ENCODE peak calls at places on chromosomes 11 and 22, in six cellular contexts. One of them, this sample, is unnamed.
A peak's percentile ranks its signal among the peaks of the same experiment; 100 is the strongest.

GRCh38 chr11:37788141-37788877 is 1190.3 kb upstream of the RAG2 start:
- DNase-seq in upper lobe of left lung: no peak
- DNase-seq in A549: peak; percentile 1
- DNase-seq in tibial nerve: no peak
- DNase-seq in H1: no peak
- DNase-seq in ovary: no peak
- DNase-seq in this sample: no peak

GRCh38 chr11:100878474-100878873 is 191.4 kb downstream of the ARHGAP42 start:
- DNase-seq in upper lobe of left lung: no peak
- DNase-seq in A549: no peak
- DNase-seq in tibial nerve: no peak
- DNase-seq in H1: no peak
- DNase-seq in ovary: no peak
- DNase-seq in this sample: no peak

GRCh38 chr11:9893474-9893873 is 229.6 kb downstream of the SWAP70 start:
- DNase-seq in upper lobe of left lung: no peak
- DNase-seq in A549: no peak
- DNase-seq in tibial nerve: no peak
- DNase-seq in H1: no peak
- DNase-seq in ovary: no peak
- DNase-seq in this sample: no peak

GRCh38 chr22:28711820-28712777 is 29.5 kb downstream of the CHEK2 start:
- DNase-seq in upper lobe of left lung: no peak
- DNase-seq in A549: peak; percentile 91
- DNase-seq in tibial nerve: peak; percentile 29
- DNase-seq in H1: no peak
- DNase-seq in ovary: no peak
- DNase-seq in this sample: no peak

GRCh38 chr11:62922189-62922589 is 1.0 kb upstream of the CHRM1 start:
- DNase-seq in upper lobe of left lung: no peak
- DNase-seq in A549: no peak
- DNase-seq in tibial nerve: no peak
- DNase-seq in H1: no peak
- DNase-seq in ovary: no peak
- DNase-seq in this sample: no peak

GRCh38 chr11:69881467-69882269 is 62.5 kb upstream of the FGF3 start:
- DNase-seq in upper lobe of left lung: no peak
- DNase-seq in A549: no peak
- DNase-seq in tibial nerve: no peak
- DNase-seq in H1: no peak
- DNase-seq in ovary: no peak
- DNase-seq in this sample: no peak

GRCh38 chr22:40010752-40011145 is 16.0 kb downstream of the FAM83F start:
- DNase-seq in upper lobe of left lung: no peak
- DNase-seq in A549: no peak
- DNase-seq in tibial nerve: no peak
- DNase-seq in H1: no peak
- DNase-seq in ovary: no peak
- DNase-seq in this sample: no peak

GRCh38 chr22:46674906-46675305 is 54.7 kb downstream of the GRAMD4 start:
- DNase-seq in upper lobe of left lung: no peak
- DNase-seq in A549: no peak
- DNase-seq in tibial nerve: no peak
- DNase-seq in H1: no peak
- DNase-seq in ovary: no peak
- DNase-seq in this sample: no peak

GRCh38 chr11:66843776-66844495 is 695 bp downstream of the RCE1 start:
- DNase-seq in upper lobe of left lung: no peak
- DNase-seq in A549: no peak
- DNase-seq in tibial nerve: no peak
- DNase-seq in H1: no peak
- DNase-seq in ovary: no peak
- DNase-seq in this sample: no peak

GRCh38 chr11:61783717-61784505 is 8.5 kb downstream of the TMEM258 start:
- DNase-seq in upper lobe of left lung: no peak
- DNase-seq in A549: no peak
- DNase-seq in tibial nerve: no peak
- DNase-seq in H1: no peak
- DNase-seq in ovary: no peak
- DNase-seq in this sample: no peak

GRCh38 chr11:126790550-126790981 is 210.0 kb downstream of the KIRREL3 start:
- DNase-seq in upper lobe of left lung: no peak
- DNase-seq in A549: peak; percentile 63
- DNase-seq in tibial nerve: no peak
- DNase-seq in H1: peak; percentile 44
- DNase-seq in ovary: no peak
- DNase-seq in this sample: no peak

GRCh38 chr22:19879996-19880785 is 25.5 kb upstream of the GNB1L start:
- DNase-seq in upper lobe of left lung: no peak
- DNase-seq in A549: no peak
- DNase-seq in tibial nerve: no peak
- DNase-seq in H1: no peak
- DNase-seq in ovary: peak; percentile 14
- DNase-seq in this sample: no peak

GRCh38 chr22:29780781-29781676 is 13.9 kb downstream of the UQCR10 start:
- DNase-seq in upper lobe of left lung: no peak
- DNase-seq in A549: no peak
- DNase-seq in tibial nerve: no peak
- DNase-seq in H1: no peak
- DNase-seq in ovary: no peak
- DNase-seq in this sample: no peak

GRCh38 chr22:34812631-34813030 is 253.3 kb upstream of the ISX start:
- DNase-seq in upper lobe of left lung: no peak
- DNase-seq in A549: no peak
- DNase-seq in tibial nerve: no peak
- DNase-seq in H1: no peak
- DNase-seq in ovary: no peak
- DNase-seq in this sample: no peak
- TF ChIP-seq EP300 in upper lobe of left lung: no peak
- TF ChIP-seq EP300 in A549: no peak
- TF ChIP-seq EP300 in tibial nerve: no peak
- TF ChIP-seq EP300 in H1: no peak
- TF ChIP-seq EP300 in ovary: no peak
- TF ChIP-seq EP300 in this sample: no peak

GRCh38 chr11:59770324-59770723 is 15.1 kb downstream of the STX3 start:
- DNase-seq in upper lobe of left lung: no peak
- DNase-seq in A549: no peak
- DNase-seq in tibial nerve: no peak
- DNase-seq in H1: no peak
- DNase-seq in ovary: no peak
- DNase-seq in this sample: no peak
- TF ChIP-seq EP300 in upper lobe of left lung: no peak
- TF ChIP-seq EP300 in A549: no peak
- TF ChIP-seq EP300 in tibial nerve: no peak
- TF ChIP-seq EP300 in H1: no peak
- TF ChIP-seq EP300 in ovary: no peak
- TF ChIP-seq EP300 in this sample: no peak

GRCh38 chr11:133639408-133639807 is 107.1 kb upstream of the OPCML start:
- DNase-seq in upper lobe of left lung: no peak
- DNase-seq in A549: no peak
- DNase-seq in tibial nerve: no peak
- DNase-seq in H1: no peak
- DNase-seq in ovary: no peak
- DNase-seq in this sample: no peak
- TF ChIP-seq EP300 in upper lobe of left lung: no peak
- TF ChIP-seq EP300 in A549: no peak
- TF ChIP-seq EP300 in tibial nerve: no peak
- TF ChIP-seq EP300 in H1: no peak
- TF ChIP-seq EP300 in ovary: no peak
- TF ChIP-seq EP300 in this sample: no peak

DNA sequence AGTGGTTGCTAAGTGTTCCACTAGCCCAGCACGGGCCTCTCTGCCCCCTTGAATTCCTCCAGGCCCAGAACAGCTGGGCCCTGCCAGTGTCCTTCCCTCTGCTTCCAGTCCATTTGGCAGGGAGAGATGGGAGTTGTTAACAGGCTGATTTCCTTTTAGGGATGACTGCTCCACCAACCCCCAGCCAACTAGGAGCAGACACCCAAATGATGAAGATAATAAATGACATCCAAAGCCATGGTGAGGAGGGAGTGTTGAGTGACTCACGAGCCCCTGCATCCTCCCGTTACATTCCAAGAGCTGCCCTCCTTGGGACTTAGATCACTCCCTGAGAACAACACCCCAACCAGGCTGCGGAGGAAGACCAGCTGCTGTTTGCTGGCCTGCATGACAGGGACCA is 20.6 kb downstream of the PARVA start:
- DNase-seq in upper lobe of left lung: no peak
- DNase-seq in A549: peak; percentile 50
- DNase-seq in tibial nerve: no peak
- DNase-seq in H1: no peak
- DNase-seq in ovary: peak; percentile 55
- DNase-seq in this sample: no peak
- TF ChIP-seq EP300 in upper lobe of left lung: peak; percentile 47
- TF ChIP-seq EP300 in A549: no peak
- TF ChIP-seq EP300 in tibial nerve: no peak
- TF ChIP-seq EP300 in H1: no peak
- TF ChIP-seq EP300 in ovary: no peak
- TF ChIP-seq EP300 in this sample: peak; percentile 67

DNA sequence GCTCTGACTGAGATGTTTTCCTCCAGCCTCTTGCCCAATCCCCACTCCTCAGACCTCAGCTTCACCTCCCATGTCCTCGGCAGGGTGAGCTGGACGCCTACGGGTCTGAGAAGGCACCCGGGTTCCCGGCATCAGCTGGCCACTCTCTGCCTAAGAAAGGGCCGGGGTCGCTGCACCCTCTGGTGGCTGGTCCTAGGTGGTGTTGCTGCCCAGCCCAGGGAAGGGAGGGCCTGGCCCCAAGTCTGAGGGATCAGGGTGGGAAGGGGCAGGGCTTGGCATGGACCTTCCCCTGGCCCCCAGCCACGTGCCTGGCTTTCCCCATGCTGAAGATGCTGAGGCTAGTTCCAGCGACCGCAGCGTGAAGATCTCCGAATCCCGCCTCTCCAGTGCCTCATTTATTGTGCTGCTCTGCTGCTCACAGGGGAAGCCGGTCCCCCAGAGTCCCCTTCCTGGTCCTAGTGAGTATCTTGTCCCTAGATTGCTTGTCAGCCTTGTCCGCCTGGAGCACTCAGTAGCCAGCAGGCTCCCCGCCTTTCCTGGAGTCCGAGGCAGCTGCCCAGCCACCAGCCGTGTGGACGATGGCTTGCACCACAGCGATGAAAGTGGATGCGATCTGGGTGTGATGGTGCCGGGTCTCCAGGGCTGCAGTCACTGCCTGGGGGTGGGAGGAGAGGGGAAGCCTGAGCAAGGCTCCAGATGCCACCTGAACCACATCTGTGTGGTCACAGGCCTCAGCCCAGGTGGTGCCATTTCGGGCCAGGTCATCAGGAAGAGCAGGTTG is 2.9 kb upstream of the GGT5 start:
- DNase-seq in upper lobe of left lung: peak; percentile 96
- DNase-seq in A549: peak; percentile 83
- DNase-seq in tibial nerve: peak; percentile 89
- DNase-seq in H1: peak; percentile 63
- DNase-seq in ovary: peak; percentile 95
- DNase-seq in this sample: peak; percentile 88
- TF ChIP-seq EP300 in upper lobe of left lung: peak; percentile 86
- TF ChIP-seq EP300 in A549: peak; percentile 14
- TF ChIP-seq EP300 in tibial nerve: no peak
- TF ChIP-seq EP300 in H1: no peak
- TF ChIP-seq EP300 in ovary: peak; percentile 70
- TF ChIP-seq EP300 in this sample: peak; percentile 65

DNA sequence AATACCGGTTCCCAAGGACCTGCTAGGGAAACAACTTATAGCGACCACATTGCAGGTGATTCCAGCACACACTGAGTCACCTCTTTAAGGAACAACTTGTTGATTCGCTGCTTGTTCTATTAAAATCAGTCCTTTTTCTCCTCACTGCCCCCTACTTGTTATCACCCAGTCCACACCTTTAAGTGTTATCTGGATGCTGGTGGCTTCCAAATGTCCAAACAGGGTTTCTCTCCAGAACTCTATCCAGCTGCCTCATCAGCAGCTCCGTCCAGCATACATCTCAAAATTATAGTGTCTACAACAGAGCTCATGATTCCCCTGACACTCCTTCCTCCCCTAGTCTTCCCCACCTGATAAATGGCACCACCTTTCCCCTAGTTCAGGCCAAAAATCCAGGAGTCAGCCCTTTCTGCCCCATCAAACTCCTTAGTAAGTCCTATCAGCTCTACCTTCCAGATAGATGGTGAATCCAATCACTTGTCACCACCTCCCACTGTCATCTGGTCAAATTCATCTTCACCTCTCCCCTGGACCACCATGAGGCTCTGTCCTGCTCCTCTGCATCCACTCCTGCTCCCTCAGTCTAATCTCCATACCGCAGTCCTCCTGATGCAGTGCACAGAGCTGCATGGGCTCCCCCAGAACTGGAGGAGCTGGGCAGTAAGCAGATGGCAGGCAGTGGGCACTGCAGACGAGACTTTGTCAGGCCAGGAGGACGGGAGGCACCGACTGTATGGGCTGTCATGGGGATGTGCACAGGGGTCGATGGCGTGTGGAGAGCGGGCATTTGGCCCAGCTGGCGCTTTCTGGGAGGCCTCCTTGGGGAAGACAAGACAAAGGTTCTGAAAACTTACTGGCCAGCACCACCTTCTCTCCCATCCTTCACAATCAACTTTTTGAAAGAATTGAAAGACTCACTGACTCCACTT is 19.3 kb downstream of the IL10RA start:
- DNase-seq in upper lobe of left lung: no peak
- DNase-seq in A549: no peak
- DNase-seq in tibial nerve: no peak
- DNase-seq in H1: no peak
- DNase-seq in ovary: no peak
- DNase-seq in this sample: no peak
- TF ChIP-seq EP300 in upper lobe of left lung: no peak
- TF ChIP-seq EP300 in A549: no peak
- TF ChIP-seq EP300 in tibial nerve: no peak
- TF ChIP-seq EP300 in H1: no peak
- TF ChIP-seq EP300 in ovary: no peak
- TF ChIP-seq EP300 in this sample: no peak

DNA sequence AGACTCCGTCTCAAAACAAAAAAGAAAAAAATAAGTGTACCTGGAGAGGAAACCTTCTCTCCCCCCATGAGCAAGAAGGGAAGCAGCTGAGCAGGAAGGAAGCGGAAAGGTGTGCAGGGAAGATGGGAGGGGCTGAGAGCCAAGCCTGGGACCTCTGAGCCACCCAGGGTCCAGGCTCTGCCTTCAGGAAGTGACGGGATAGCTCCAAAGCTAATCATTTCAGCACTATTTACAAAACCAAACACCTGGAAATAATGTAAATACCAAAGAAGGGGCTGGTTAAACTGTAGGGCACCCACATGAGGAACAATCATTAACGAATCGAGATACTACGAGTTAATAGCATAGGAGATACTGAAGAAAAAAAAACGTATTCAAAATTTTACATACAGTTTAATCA is 27.9 kb downstream of the ARRB1 start:
- DNase-seq in upper lobe of left lung: no peak
- DNase-seq in A549: peak; percentile 57
- DNase-seq in tibial nerve: no peak
- DNase-seq in H1: no peak
- DNase-seq in ovary: no peak
- DNase-seq in this sample: peak; percentile 75
- TF ChIP-seq EP300 in upper lobe of left lung: no peak
- TF ChIP-seq EP300 in A549: no peak
- TF ChIP-seq EP300 in tibial nerve: no peak
- TF ChIP-seq EP300 in H1: no peak
- TF ChIP-seq EP300 in ovary: no peak
- TF ChIP-seq EP300 in this sample: no peak

This sample was measured in stomach.